ENCODE peak calls at places on chromosomes 6 and 20, in seven cellular contexts. V is CD4-positive, alpha-beta T cell; C is type B pancreatic cell; X is AG09319; K is dorsolateral prefrontal cortex; N is mammary epithelial cell; E is activated B cell treated with CpG ODN at 0.5 μM for 24 hours. G is an unnamed sample.

GRCh38 chr6:11172501-11173337 is 59.7 kb downstream of the NEDD9 start:
- DNase-seq in V (peak; percentile 69), C (peak; percentile 76), X (no peak), K (peak; percentile 64), N (peak; percentile 32), E (peak; percentile 68), G (peak; percentile 89)

GRCh38 chr6:26223213-26223612 is 136.0 kb downstream of the HFE start:
- DNase-seq in V (no peak), C (no peak), X (no peak), K (no peak), N (no peak), E (no peak), G (no peak)

GRCh38 chr6:158283304-158284005 is 28.8 kb upstream of the TULP4 start:
- DNase-seq in V (no peak), C (no peak), X (no peak), K (no peak), N (peak; percentile 18), E (no peak), G (no peak)

GRCh38 chr6:3218266-3218665 is 9.2 kb downstream of the TUBB2B start:
- DNase-seq in V (no peak), C (no peak), X (no peak), K (no peak), N (no peak), E (no peak), G (no peak)

GRCh38 chr20:23147964-23148720 is 62.0 kb upstream of the CD93 start:
- DNase-seq in V (no peak), C (peak; percentile 39), X (peak; percentile 44), K (peak; percentile 31), N (peak; percentile 72), E (no peak), G (no peak)

GRCh38 chr6:31607317-31607716 is 7.7 kb upstream of the AIF1 start:
- DNase-seq in V (no peak), C (no peak), X (no peak), K (no peak), N (no peak), E (no peak), G (no peak)

GRCh38 chr6:166559211-166559610 is 27.3 kb downstream of the RAMACL start:
- DNase-seq in V (no peak), C (no peak), X (no peak), K (no peak), N (peak; percentile 55), E (no peak), G (no peak)

GRCh38 chr20:21623074-21623780 is 82.2 kb upstream of the PAX1 start:
- DNase-seq in V (no peak), C (no peak), X (no peak), K (no peak), N (no peak), E (no peak), G (no peak)

GRCh38 chr6:166203641-166204222 is 36.1 kb upstream of the TBXT start:
- DNase-seq in V (no peak), C (no peak), X (no peak), K (no peak), N (no peak), E (no peak), G (no peak)

GRCh38 chr6:68756454-68757375 is 121.6 kb downstream of the ADGRB3 start:
- DNase-seq in V (no peak), C (no peak), X (no peak), K (no peak), N (no peak), E (no peak), G (no peak)

GRCh38 chr6:85402071-85402470 is 47.8 kb upstream of the NT5E start:
- DNase-seq in V (no peak), C (no peak), X (no peak), K (no peak), N (no peak), E (no peak), G (no peak)

GRCh38 chr20:50191566-50192363 is 1.1 kb downstream of the CEBPB start:
- DNase-seq in V (peak; percentile 49), C (peak; percentile 84), X (no peak), K (no peak), N (peak; percentile 46), E (peak; percentile 70), G (peak; percentile 80)

GRCh38 chr20:32191873-32192272 is 15.7 kb downstream of the PLAGL2 start:
- DNase-seq in V (no peak), C (no peak), X (no peak), K (no peak), N (no peak), E (no peak), G (no peak)

GRCh38 chr20:8757146-8757545 is 311.7 kb upstream of the PLCB4 start:
- DNase-seq in V (no peak), C (no peak), X (peak; percentile 47), K (no peak), N (no peak), E (no peak), G (no peak)

GRCh38 chr6:135759831-135760230 is 91.7 kb upstream of the PDE7B start:
- DNase-seq in V (no peak), C (no peak), X (no peak), K (no peak), N (peak; percentile 1), E (no peak), G (no peak)

GRCh38 chr6:79250107-79250514 is 15.6 kb upstream of the HMGN3 start:
- DNase-seq in V (no peak), C (no peak), X (no peak), K (no peak), N (no peak), E (no peak), G (no peak)

GRCh38 chr6:70790483-70790882 is 122.8 kb downstream of the SMAP1 start:
- DNase-seq in V (no peak), C (no peak), X (no peak), K (no peak), N (no peak), E (no peak), G (no peak)

DNA sequence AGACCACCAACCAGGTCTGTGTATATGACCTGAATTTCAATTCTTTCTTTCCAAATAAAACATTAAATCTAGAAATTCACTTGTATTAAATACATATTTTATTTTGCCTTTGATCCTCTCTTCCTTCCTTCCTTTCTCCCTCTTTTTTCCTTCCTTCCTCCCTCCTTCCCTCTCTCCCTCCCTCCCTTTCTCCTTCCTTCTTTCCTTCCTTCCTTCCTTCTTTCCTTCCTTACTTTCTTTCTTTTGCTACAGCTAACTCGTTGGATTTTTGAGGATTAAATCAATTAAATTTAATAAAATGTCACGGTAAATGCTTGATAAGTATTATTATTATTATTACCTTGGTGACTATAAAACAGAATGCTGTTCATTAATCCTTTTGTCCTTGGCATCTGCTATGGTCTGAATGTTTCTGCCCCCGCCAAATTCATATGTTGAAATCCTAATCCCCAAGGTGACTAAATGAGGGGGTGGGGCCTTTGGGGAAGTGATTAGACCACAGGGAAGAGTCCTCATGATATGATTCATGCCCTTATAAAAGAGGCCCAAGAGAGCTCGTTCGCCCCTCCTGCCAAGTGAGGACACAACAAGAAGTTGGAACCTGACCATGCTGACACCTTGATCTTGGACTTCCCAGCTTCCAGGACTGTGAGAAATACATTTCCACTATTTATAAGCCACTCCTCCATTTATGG is 67.6 kb upstream of the BTBD3 start:
- DNase-seq in V (no peak), C (no peak), X (no peak), K (no peak), N (peak; percentile 93), E (no peak), G (no peak)
- TF ChIP-seq CTCF in V (no peak), C (no peak), X (no peak), K (no peak), N (no peak), E (no peak), G (no peak)

GRCh38 chr20:33576432-33576883 is 85.7 kb upstream of the C20orf144 start:
- DNase-seq in V (no peak), C (no peak), X (no peak), K (peak; percentile 58), N (no peak), E (no peak), G (no peak)
- TF ChIP-seq CTCF in V (no peak), C (no peak), X (no peak), K (peak; percentile 53), N (no peak), E (no peak), G (no peak)

DNA sequence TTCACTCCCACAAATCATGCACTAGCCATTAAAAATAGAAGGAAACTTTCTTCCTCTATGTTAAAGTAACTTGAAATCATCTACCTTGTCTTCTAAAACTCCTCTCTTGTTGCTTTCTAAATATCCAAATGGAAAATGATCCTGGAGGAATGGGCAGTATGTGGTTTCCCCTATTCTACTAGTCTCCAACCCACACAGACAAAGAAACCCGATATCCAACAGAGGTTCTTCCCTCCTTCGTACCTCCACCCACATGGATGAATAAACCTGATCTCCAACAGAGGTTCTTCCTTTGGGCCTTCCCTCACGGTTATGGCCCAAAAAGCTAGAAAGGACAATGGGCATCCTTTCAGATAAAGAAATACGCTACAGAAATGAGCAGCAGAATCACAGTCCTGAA is 130.7 kb downstream of the GMPR start:
- DNase-seq in V (no peak), C (no peak), X (no peak), K (no peak), N (no peak), E (no peak), G (no peak)
- TF ChIP-seq CTCF in V (no peak), C (no peak), X (no peak), K (no peak), N (no peak), E (no peak), G (no peak)

DNA sequence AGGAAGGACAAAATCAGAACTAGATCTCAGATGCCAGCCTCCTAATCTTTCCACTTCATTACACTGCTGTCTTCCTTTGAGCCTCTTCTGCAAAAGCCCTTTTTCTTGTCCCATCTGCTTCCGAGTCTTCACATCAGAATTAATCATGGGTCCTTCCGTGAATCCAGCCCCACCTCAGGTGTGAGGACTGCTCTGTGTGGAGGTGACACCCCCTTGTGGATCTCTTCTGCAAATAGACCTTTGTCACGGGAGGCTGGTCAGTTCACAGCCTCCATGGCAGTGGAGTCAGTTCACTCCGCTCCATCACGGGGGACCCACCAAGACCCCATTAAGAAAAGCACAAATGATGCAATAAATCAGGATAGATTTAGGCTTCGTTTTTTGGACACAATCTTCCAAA is 171.1 kb downstream of the ADAT2 start:
- DNase-seq in V (no peak), C (no peak), X (no peak), K (no peak), N (peak; percentile 16), E (no peak), G (peak; percentile 23)
- TF ChIP-seq CTCF in V (no peak), C (peak; percentile 50), X (peak; percentile 20), K (no peak), N (peak; percentile 13), E (no peak), G (no peak)

GRCh38 chr20:36666181-36666740 is 20.3 kb upstream of the SLA2 start:
- DNase-seq in V (no peak), C (no peak), X (no peak), K (no peak), N (no peak), E (no peak), G (no peak)
- TF ChIP-seq CTCF in V (no peak), C (no peak), X (peak; percentile 15), K (no peak), N (no peak), E (no peak), G (no peak)